ENCODE peak calls at places on chromosomes 16 and 17, in four cellular contexts. One of them, this sample, is unnamed.

GRCh38 chr17:40516581-40517285 is 15.3 kb upstream of the TNS4 start:
- DNase-seq in progenitor cell of endocrine pancreas: no peak
- DNase-seq in H54: peak
- DNase-seq in lower leg skin: no peak
- DNase-seq in this sample: peak

GRCh38 chr17:59105852-59106462 is 723 bp downstream of the TRIM37 start:
- DNase-seq in progenitor cell of endocrine pancreas: peak
- DNase-seq in H54: peak
- DNase-seq in lower leg skin: peak
- DNase-seq in this sample: peak

GRCh38 chr17:36888236-36888957 is 48.9 kb upstream of the LHX1 start:
- DNase-seq in progenitor cell of endocrine pancreas: no peak
- DNase-seq in H54: no peak
- DNase-seq in lower leg skin: no peak
- DNase-seq in this sample: no peak

GRCh38 chr17:2707721-2708584 is 3.6 kb downstream of the CLUH start:
- DNase-seq in progenitor cell of endocrine pancreas: no peak
- DNase-seq in H54: no peak
- DNase-seq in lower leg skin: no peak
- DNase-seq in this sample: peak

GRCh38 chr16:86357303-86357702 is 153.0 kb upstream of the FOXF1 start:
- DNase-seq in progenitor cell of endocrine pancreas: no peak
- DNase-seq in H54: no peak
- DNase-seq in lower leg skin: no peak
- DNase-seq in this sample: no peak

GRCh38 chr16:80556481-80556880 is 15.7 kb downstream of the DYNLRB2 start:
- DNase-seq in progenitor cell of endocrine pancreas: no peak
- DNase-seq in H54: no peak
- DNase-seq in lower leg skin: no peak
- DNase-seq in this sample: no peak

GRCh38 chr17:3598078-3598477 is 11.1 kb downstream of the TRPV1 start:
- DNase-seq in progenitor cell of endocrine pancreas: no peak
- DNase-seq in H54: no peak
- DNase-seq in lower leg skin: no peak
- DNase-seq in this sample: no peak

GRCh38 chr17:76556759-76557367 is 17.0 kb downstream of the PRCD start:
- DNase-seq in progenitor cell of endocrine pancreas: no peak
- DNase-seq in H54: no peak
- DNase-seq in lower leg skin: no peak
- DNase-seq in this sample: no peak

GRCh38 chr17:5299383-5299782 is 17.3 kb downstream of the RABEP1 start:
- DNase-seq in progenitor cell of endocrine pancreas: no peak
- DNase-seq in H54: no peak
- DNase-seq in lower leg skin: no peak
- DNase-seq in this sample: no peak

GRCh38 chr17:38729886-38730525 is at the start of gene CISD3:
- DNase-seq in progenitor cell of endocrine pancreas: peak
- DNase-seq in H54: peak
- DNase-seq in lower leg skin: peak
- DNase-seq in this sample: peak

GRCh38 chr16:23016372-23016771 is 132.9 kb downstream of the USP31 start:
- DNase-seq in progenitor cell of endocrine pancreas: no peak
- DNase-seq in H54: no peak
- DNase-seq in lower leg skin: no peak
- DNase-seq in this sample: no peak

GRCh38 chr17:80938556-80938955 is 53.1 kb upstream of the CHMP6 start:
- DNase-seq in progenitor cell of endocrine pancreas: no peak
- DNase-seq in H54: no peak
- DNase-seq in lower leg skin: no peak
- DNase-seq in this sample: no peak

GRCh38 chr16:1054660-1055556 is 17.6 kb upstream of the SSTR5 start:
- DNase-seq in progenitor cell of endocrine pancreas: peak
- DNase-seq in H54: no peak
- DNase-seq in lower leg skin: no peak
- DNase-seq in this sample: peak

GRCh38 chr17:50259484-50260324 is 14.6 kb upstream of the TMEM92 start:
- DNase-seq in progenitor cell of endocrine pancreas: no peak
- DNase-seq in H54: no peak
- DNase-seq in lower leg skin: no peak
- DNase-seq in this sample: no peak

GRCh38 chr17:12178644-12179330 is 158.1 kb downstream of the MAP2K4 start:
- DNase-seq in progenitor cell of endocrine pancreas: no peak
- DNase-seq in H54: no peak
- DNase-seq in lower leg skin: no peak
- DNase-seq in this sample: no peak

GRCh38 chr17:43745541-43745940 is 13.1 kb downstream of the SOST start:
- DNase-seq in progenitor cell of endocrine pancreas: no peak
- DNase-seq in H54: no peak
- DNase-seq in lower leg skin: no peak
- DNase-seq in this sample: no peak

GRCh38 chr17:69551212-69552010 is 136.9 kb downstream of the MAP2K6 start:
- DNase-seq in progenitor cell of endocrine pancreas: no peak
- DNase-seq in H54: no peak
- DNase-seq in lower leg skin: no peak
- DNase-seq in this sample: no peak

GRCh38 chr17:56697190-56697589 is 103.7 kb downstream of the NOG start:
- DNase-seq in progenitor cell of endocrine pancreas: no peak
- DNase-seq in H54: no peak
- DNase-seq in lower leg skin: no peak
- DNase-seq in this sample: no peak

GRCh38 chr17:19336938-19337711 is 25.4 kb downstream of the B9D1 start:
- DNase-seq in progenitor cell of endocrine pancreas: no peak
- DNase-seq in H54: no peak
- DNase-seq in lower leg skin: no peak
- DNase-seq in this sample: no peak

GRCh38 chr16:10741844-10742243 is 1.8 kb upstream of the NUBP1 start:
- DNase-seq in progenitor cell of endocrine pancreas: no peak
- DNase-seq in H54: no peak
- DNase-seq in lower leg skin: no peak
- DNase-seq in this sample: no peak

GRCh38 chr16:3101018-3101840 is 2.1 kb upstream of the ZSCAN10 start:
- DNase-seq in progenitor cell of endocrine pancreas: no peak
- DNase-seq in H54: no peak
- DNase-seq in lower leg skin: no peak
- DNase-seq in this sample: no peak

GRCh38 chr16:80990577-80990976 is 16.1 kb downstream of the CMC2 start:
- DNase-seq in progenitor cell of endocrine pancreas: no peak
- DNase-seq in H54: no peak
- DNase-seq in lower leg skin: no peak
- DNase-seq in this sample: no peak

GRCh38 chr17:49992191-49992932 is 2.7 kb downstream of the DLX3 start:
- DNase-seq in progenitor cell of endocrine pancreas: no peak
- DNase-seq in H54: no peak
- DNase-seq in lower leg skin: no peak
- DNase-seq in this sample: no peak

GRCh38 chr17:28725660-28726395 is at the start of gene TLCD1:
- DNase-seq in progenitor cell of endocrine pancreas: peak
- DNase-seq in H54: peak
- DNase-seq in lower leg skin: peak
- DNase-seq in this sample: peak

GRCh38 chr17:77089118-77089477 is 51.7 kb upstream of the SEC14L1 start:
- DNase-seq in progenitor cell of endocrine pancreas: no peak
- DNase-seq in H54: no peak
- DNase-seq in lower leg skin: no peak
- DNase-seq in this sample: no peak

GRCh38 chr17:43810823-43811222 is 22.1 kb downstream of the MPP3 start:
- DNase-seq in progenitor cell of endocrine pancreas: no peak
- DNase-seq in H54: no peak
- DNase-seq in lower leg skin: no peak
- DNase-seq in this sample: no peak

GRCh38 chr16:55737966-55738365 is 82.2 kb downstream of the SLC6A2 start:
- DNase-seq in progenitor cell of endocrine pancreas: no peak
- DNase-seq in H54: no peak
- DNase-seq in lower leg skin: no peak
- DNase-seq in this sample: no peak

GRCh38 chr16:82456683-82457082 is 170.1 kb upstream of the CDH13 start:
- DNase-seq in progenitor cell of endocrine pancreas: peak
- DNase-seq in H54: peak
- DNase-seq in lower leg skin: peak
- DNase-seq in this sample: peak

GRCh38 chr16:25109643-25110042 is 1.9 kb upstream of the LCMT1 start:
- DNase-seq in progenitor cell of endocrine pancreas: no peak
- DNase-seq in H54: peak
- DNase-seq in lower leg skin: peak
- DNase-seq in this sample: no peak

GRCh38 chr16:2969545-2970521 is 685 bp downstream of the PAQR4 start:
- DNase-seq in progenitor cell of endocrine pancreas: peak
- DNase-seq in H54: peak
- DNase-seq in lower leg skin: no peak
- DNase-seq in this sample: peak

This sample was measured in left lung.